ENCODE peak calls at places on chromosomes 4 and X, in ten cellular contexts. One of them, this sample, is unnamed.

GRCh38 chr4:181685911-181686310 is 557.3 kb upstream of the TENM3 start:
- DNase-seq in AG04449: peak
- DNase-seq in cardiac muscle cell: peak
- DNase-seq in psoas muscle: no peak
- DNase-seq in HL-60: no peak
- DNase-seq in foreskin fibroblast: peak
- DNase-seq in AG04450: peak
- DNase-seq in GM12864: no peak
- DNase-seq in thoracic aorta: no peak
- DNase-seq in coronary artery: no peak
- DNase-seq in this sample: no peak

GRCh38 chrX:8627796-8628195 is 104.1 kb downstream of the ANOS1 start:
- DNase-seq in cardiac muscle cell: peak
- DNase-seq in foreskin fibroblast: no peak
- DNase-seq in AG04449: no peak
- DNase-seq in psoas muscle: no peak
- DNase-seq in AG04450: no peak
- DNase-seq in coronary artery: no peak
- DNase-seq in HL-60: no peak
- DNase-seq in GM12864: no peak
- DNase-seq in thoracic aorta: no peak
- DNase-seq in this sample: no peak

GRCh38 chrX:136497556-136498048 is at the start of gene HTATSF1:
- DNase-seq in cardiac muscle cell: no peak
- DNase-seq in psoas muscle: no peak
- DNase-seq in AG04450: no peak
- DNase-seq in foreskin fibroblast: no peak
- DNase-seq in AG04449: no peak
- DNase-seq in GM12864: no peak
- DNase-seq in coronary artery: no peak
- DNase-seq in HL-60: peak
- DNase-seq in thoracic aorta: no peak
- DNase-seq in this sample: no peak

GRCh38 chrX:16022580-16023170 is 100.7 kb upstream of the GRPR start:
- DNase-seq in thoracic aorta: no peak
- DNase-seq in cardiac muscle cell: peak
- DNase-seq in AG04450: no peak
- DNase-seq in psoas muscle: no peak
- DNase-seq in AG04449: no peak
- DNase-seq in HL-60: no peak
- DNase-seq in GM12864: no peak
- DNase-seq in coronary artery: no peak
- DNase-seq in foreskin fibroblast: no peak
- DNase-seq in this sample: no peak

GRCh38 chr4:175705407-175705806 is 106.7 kb downstream of the GPM6A start:
- DNase-seq in AG04450: no peak
- DNase-seq in psoas muscle: no peak
- DNase-seq in thoracic aorta: no peak
- DNase-seq in foreskin fibroblast: no peak
- DNase-seq in GM12864: no peak
- DNase-seq in HL-60: no peak
- DNase-seq in AG04449: no peak
- DNase-seq in coronary artery: no peak
- DNase-seq in cardiac muscle cell: peak
- DNase-seq in this sample: no peak

GRCh38 chr4:186132577-186133277 is 28.2 kb downstream of the FAM149A start:
- DNase-seq in thoracic aorta: no peak
- DNase-seq in coronary artery: no peak
- DNase-seq in GM12864: no peak
- DNase-seq in AG04449: no peak
- DNase-seq in cardiac muscle cell: peak
- DNase-seq in AG04450: no peak
- DNase-seq in HL-60: no peak
- DNase-seq in foreskin fibroblast: no peak
- DNase-seq in psoas muscle: no peak
- DNase-seq in this sample: peak

GRCh38 chr4:88745581-88746163 is 48.0 kb upstream of the NAP1L5 start:
- DNase-seq in cardiac muscle cell: no peak
- DNase-seq in GM12864: no peak
- DNase-seq in HL-60: no peak
- DNase-seq in psoas muscle: no peak
- DNase-seq in AG04449: no peak
- DNase-seq in coronary artery: no peak
- DNase-seq in thoracic aorta: no peak
- DNase-seq in AG04450: no peak
- DNase-seq in foreskin fibroblast: no peak
- DNase-seq in this sample: no peak

GRCh38 chr4:102868153-102868781 is 525 bp upstream of the CISD2 start:
- DNase-seq in AG04449: no peak
- DNase-seq in HL-60: peak
- DNase-seq in foreskin fibroblast: peak
- DNase-seq in GM12864: no peak
- DNase-seq in AG04450: no peak
- DNase-seq in coronary artery: no peak
- DNase-seq in psoas muscle: peak
- DNase-seq in thoracic aorta: no peak
- DNase-seq in cardiac muscle cell: no peak
- DNase-seq in this sample: no peak

GRCh38 chr4:11966782-11967181 is 538.1 kb upstream of the HS3ST1 start:
- DNase-seq in foreskin fibroblast: no peak
- DNase-seq in coronary artery: no peak
- DNase-seq in HL-60: no peak
- DNase-seq in AG04450: no peak
- DNase-seq in GM12864: no peak
- DNase-seq in cardiac muscle cell: no peak
- DNase-seq in thoracic aorta: no peak
- DNase-seq in psoas muscle: no peak
- DNase-seq in AG04449: no peak
- DNase-seq in this sample: peak

GRCh38 chr4:1214101-1215095 is 34.5 kb downstream of the CTBP1 start:
- DNase-seq in AG04450: no peak
- DNase-seq in AG04449: no peak
- DNase-seq in thoracic aorta: no peak
- DNase-seq in foreskin fibroblast: no peak
- DNase-seq in psoas muscle: no peak
- DNase-seq in GM12864: no peak
- DNase-seq in coronary artery: no peak
- DNase-seq in cardiac muscle cell: no peak
- DNase-seq in HL-60: no peak
- DNase-seq in this sample: no peak

GRCh38 chrX:67583171-67583570 is 39.4 kb downstream of the AR start:
- DNase-seq in AG04449: no peak
- DNase-seq in thoracic aorta: no peak
- DNase-seq in AG04450: no peak
- DNase-seq in cardiac muscle cell: no peak
- DNase-seq in foreskin fibroblast: no peak
- DNase-seq in HL-60: no peak
- DNase-seq in GM12864: no peak
- DNase-seq in psoas muscle: no peak
- DNase-seq in coronary artery: no peak
- DNase-seq in this sample: no peak

GRCh38 chrX:115366535-115366934 is 77.0 kb downstream of the LUZP4 start:
- DNase-seq in thoracic aorta: no peak
- DNase-seq in AG04450: no peak
- DNase-seq in GM12864: no peak
- DNase-seq in cardiac muscle cell: no peak
- DNase-seq in AG04449: no peak
- DNase-seq in psoas muscle: no peak
- DNase-seq in HL-60: no peak
- DNase-seq in foreskin fibroblast: no peak
- DNase-seq in coronary artery: no peak
- DNase-seq in this sample: no peak

GRCh38 chrX:85052636-85053343 is 49.1 kb downstream of the APOOL start:
- DNase-seq in GM12864: no peak
- DNase-seq in AG04449: peak
- DNase-seq in cardiac muscle cell: peak
- DNase-seq in coronary artery: no peak
- DNase-seq in foreskin fibroblast: peak
- DNase-seq in psoas muscle: no peak
- DNase-seq in thoracic aorta: no peak
- DNase-seq in AG04450: peak
- DNase-seq in HL-60: no peak
- DNase-seq in this sample: peak
- TF ChIP-seq CTCF in GM12864: no peak
- TF ChIP-seq CTCF in AG04449: no peak
- TF ChIP-seq CTCF in cardiac muscle cell: peak
- TF ChIP-seq CTCF in coronary artery: no peak
- TF ChIP-seq CTCF in foreskin fibroblast: no peak
- TF ChIP-seq CTCF in psoas muscle: peak
- TF ChIP-seq CTCF in thoracic aorta: peak
- TF ChIP-seq CTCF in AG04450: peak
- TF ChIP-seq CTCF in HL-60: no peak
- TF ChIP-seq CTCF in this sample: peak

GRCh38 chr4:139845481-139846093 is 180.0 kb downstream of the MGST2 start:
- DNase-seq in cardiac muscle cell: no peak
- DNase-seq in AG04449: no peak
- DNase-seq in coronary artery: no peak
- DNase-seq in psoas muscle: no peak
- DNase-seq in AG04450: no peak
- DNase-seq in foreskin fibroblast: no peak
- DNase-seq in HL-60: no peak
- DNase-seq in thoracic aorta: no peak
- DNase-seq in GM12864: no peak
- DNase-seq in this sample: no peak
- H3K4me3 ChIP-seq in cardiac muscle cell: no peak
- H3K4me3 ChIP-seq in AG04449: no peak
- H3K4me3 ChIP-seq in coronary artery: no peak
- H3K4me3 ChIP-seq in psoas muscle: no peak
- H3K4me3 ChIP-seq in AG04450: no peak
- H3K4me3 ChIP-seq in foreskin fibroblast: no peak
- H3K4me3 ChIP-seq in HL-60: no peak
- H3K4me3 ChIP-seq in thoracic aorta: no peak
- H3K4me3 ChIP-seq in GM12864: no peak
- H3K4me3 ChIP-seq in this sample: no peak

GRCh38 chr4:122602277-122603142 is 18.4 kb downstream of the IL21 start:
- DNase-seq in psoas muscle: no peak
- DNase-seq in HL-60: no peak
- DNase-seq in foreskin fibroblast: peak
- DNase-seq in AG04450: no peak
- DNase-seq in coronary artery: no peak
- DNase-seq in thoracic aorta: no peak
- DNase-seq in GM12864: peak
- DNase-seq in cardiac muscle cell: peak
- DNase-seq in AG04449: no peak
- DNase-seq in this sample: no peak
- TF ChIP-seq CTCF in psoas muscle: peak
- TF ChIP-seq CTCF in HL-60: no peak
- TF ChIP-seq CTCF in foreskin fibroblast: peak
- TF ChIP-seq CTCF in AG04450: peak
- TF ChIP-seq CTCF in coronary artery: no peak
- TF ChIP-seq CTCF in thoracic aorta: peak
- TF ChIP-seq CTCF in GM12864: peak
- TF ChIP-seq CTCF in cardiac muscle cell: peak
- TF ChIP-seq CTCF in AG04449: peak
- TF ChIP-seq CTCF in this sample: peak

GRCh38 chr4:153790962-153791551 is 2.2 kb upstream of the SFRP2 start:
- DNase-seq in GM12864: no peak
- DNase-seq in thoracic aorta: no peak
- DNase-seq in AG04450: no peak
- DNase-seq in HL-60: no peak
- DNase-seq in coronary artery: no peak
- DNase-seq in AG04449: no peak
- DNase-seq in cardiac muscle cell: peak
- DNase-seq in foreskin fibroblast: no peak
- DNase-seq in psoas muscle: peak
- DNase-seq in this sample: no peak

GRCh38 chr4:153788419-153789276 is at the start of gene SFRP2:
- DNase-seq in GM12864: no peak
- DNase-seq in coronary artery: no peak
- DNase-seq in psoas muscle: peak
- DNase-seq in cardiac muscle cell: no peak
- DNase-seq in AG04450: no peak
- DNase-seq in thoracic aorta: no peak
- DNase-seq in HL-60: no peak
- DNase-seq in AG04449: no peak
- DNase-seq in foreskin fibroblast: no peak
- DNase-seq in this sample: no peak

GRCh38 chr4:153792007-153792892 is 3.4 kb upstream of the SFRP2 start:
- DNase-seq in GM12864: no peak
- DNase-seq in HL-60: peak
- DNase-seq in coronary artery: peak
- DNase-seq in foreskin fibroblast: peak
- DNase-seq in AG04449: no peak
- DNase-seq in cardiac muscle cell: peak
- DNase-seq in psoas muscle: peak
- DNase-seq in thoracic aorta: no peak
- DNase-seq in AG04450: no peak
- DNase-seq in this sample: no peak

GRCh38 chr4:153788064-153788418 is 842 bp downstream of the SFRP2 start:
- DNase-seq in AG04450: no peak
- DNase-seq in coronary artery: no peak
- DNase-seq in AG04449: no peak
- DNase-seq in foreskin fibroblast: no peak
- DNase-seq in GM12864: no peak
- DNase-seq in HL-60: no peak
- DNase-seq in thoracic aorta: no peak
- DNase-seq in psoas muscle: peak
- DNase-seq in cardiac muscle cell: no peak
- DNase-seq in this sample: no peak

DNA sequence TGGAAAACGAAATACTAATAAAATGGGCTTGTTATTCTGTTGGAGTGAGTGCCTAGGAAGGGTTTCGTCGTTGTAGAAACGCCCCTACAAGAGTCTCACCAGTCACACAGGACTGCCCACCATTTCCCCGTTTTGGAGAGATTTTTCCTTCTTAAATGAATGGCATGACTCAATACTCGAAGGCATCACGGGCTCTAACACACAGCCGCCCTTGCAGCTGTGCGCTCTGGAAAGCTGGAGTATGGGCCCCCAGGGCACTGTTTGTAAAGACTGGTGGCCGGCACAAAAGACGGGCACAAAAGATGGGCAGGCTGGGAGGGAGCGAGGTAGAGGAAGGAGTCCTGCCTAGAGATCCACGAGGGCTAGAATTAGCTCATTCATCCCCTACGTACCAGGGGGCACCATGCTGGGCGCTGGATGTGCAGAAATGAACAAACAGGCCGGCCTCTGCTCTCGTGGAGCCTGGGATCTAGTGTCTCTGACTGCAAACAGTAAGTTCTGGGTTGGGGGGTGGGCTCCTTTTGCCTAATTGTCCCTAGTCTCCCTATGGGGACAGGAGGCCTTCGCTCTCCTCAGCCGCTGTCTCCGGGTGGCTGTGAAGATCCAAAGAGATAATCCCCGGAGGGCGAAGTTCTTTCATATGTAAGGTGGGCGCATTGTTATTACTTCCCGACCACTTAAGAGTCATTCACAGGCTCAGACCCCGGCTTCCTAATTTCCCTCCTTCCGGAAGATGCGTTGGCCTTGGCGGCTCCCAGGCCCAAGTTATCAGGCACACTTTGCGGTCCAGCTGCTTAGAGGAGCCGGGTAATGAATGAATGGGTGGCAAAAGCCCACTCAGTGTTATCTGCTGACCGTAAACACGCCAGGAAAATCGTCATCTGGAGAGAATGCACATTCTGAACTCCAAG is 1.1 kb upstream of the SFRP2 start:
- DNase-seq in thoracic aorta: no peak
- DNase-seq in psoas muscle: no peak
- DNase-seq in HL-60: no peak
- DNase-seq in foreskin fibroblast: no peak
- DNase-seq in AG04449: no peak
- DNase-seq in AG04450: no peak
- DNase-seq in GM12864: no peak
- DNase-seq in coronary artery: no peak
- DNase-seq in cardiac muscle cell: no peak
- DNase-seq in this sample: no peak
- H3K4me3 ChIP-seq in thoracic aorta: peak
- H3K4me3 ChIP-seq in psoas muscle: no peak
- H3K4me3 ChIP-seq in HL-60: no peak
- H3K4me3 ChIP-seq in foreskin fibroblast: no peak
- H3K4me3 ChIP-seq in AG04449: no peak
- H3K4me3 ChIP-seq in AG04450: no peak
- H3K4me3 ChIP-seq in GM12864: no peak
- H3K4me3 ChIP-seq in coronary artery: peak
- H3K4me3 ChIP-seq in cardiac muscle cell: no peak
- H3K4me3 ChIP-seq in this sample: no peak